ENCODE peak calls at places on chromosomes 13 and 19, in ten cellular contexts. One of them, this sample, is unnamed.
A peak's percentile ranks its signal among the peaks of the same experiment; 100 is the strongest.

GRCh38 chr19:46015961-46016425 is 6.9 kb downstream of the PGLYRP1 start:
- DNase-seq in GM19239: no peak
- DNase-seq in AG08395: no peak
- DNase-seq in cardiac muscle cell: no peak
- DNase-seq in germinal center: peak; percentile 31
- DNase-seq in immature natural killer cell: peak; percentile 39
- DNase-seq in IMR-90: no peak
- DNase-seq in NCI-H510A: no peak
- DNase-seq in RCC 7860: no peak
- DNase-seq in kidney epithelial cell: no peak
- DNase-seq in this sample: peak; percentile 22

GRCh38 chr13:24709186-24709913 is 29.1 kb downstream of the ATP12A start:
- DNase-seq in GM19239: peak; percentile 58
- DNase-seq in AG08395: no peak
- DNase-seq in cardiac muscle cell: no peak
- DNase-seq in germinal center: no peak
- DNase-seq in immature natural killer cell: peak; percentile 46
- DNase-seq in IMR-90: no peak
- DNase-seq in NCI-H510A: no peak
- DNase-seq in RCC 7860: no peak
- DNase-seq in kidney epithelial cell: no peak
- DNase-seq in this sample: no peak

GRCh38 chr13:53045110-53045509 is 16.5 kb downstream of the OLFM4 start:
- DNase-seq in GM19239: no peak
- DNase-seq in AG08395: no peak
- DNase-seq in cardiac muscle cell: no peak
- DNase-seq in germinal center: no peak
- DNase-seq in immature natural killer cell: no peak
- DNase-seq in IMR-90: no peak
- DNase-seq in NCI-H510A: no peak
- DNase-seq in RCC 7860: no peak
- DNase-seq in kidney epithelial cell: no peak
- DNase-seq in this sample: no peak

GRCh38 chr19:42066075-42066754 is 3.8 kb downstream of the GRIK5 start:
- DNase-seq in GM19239: no peak
- DNase-seq in AG08395: peak; percentile 37
- DNase-seq in cardiac muscle cell: peak; percentile 24
- DNase-seq in germinal center: no peak
- DNase-seq in immature natural killer cell: no peak
- DNase-seq in IMR-90: peak; percentile 19
- DNase-seq in NCI-H510A: peak; percentile 66
- DNase-seq in RCC 7860: no peak
- DNase-seq in kidney epithelial cell: no peak
- DNase-seq in this sample: no peak

GRCh38 chr19:3338541-3339181 is 27.7 kb upstream of the NFIC start:
- DNase-seq in GM19239: no peak
- DNase-seq in AG08395: no peak
- DNase-seq in cardiac muscle cell: no peak
- DNase-seq in germinal center: no peak
- DNase-seq in immature natural killer cell: no peak
- DNase-seq in IMR-90: no peak
- DNase-seq in NCI-H510A: no peak
- DNase-seq in RCC 7860: no peak
- DNase-seq in kidney epithelial cell: no peak
- DNase-seq in this sample: no peak

GRCh38 chr13:98443329-98443728 is 133.6 kb downstream of the STK24 start:
- DNase-seq in GM19239: no peak
- DNase-seq in AG08395: peak; percentile 95
- DNase-seq in cardiac muscle cell: peak; percentile 19
- DNase-seq in germinal center: no peak
- DNase-seq in immature natural killer cell: no peak
- DNase-seq in IMR-90: peak; percentile 92
- DNase-seq in NCI-H510A: no peak
- DNase-seq in RCC 7860: peak; percentile 64
- DNase-seq in kidney epithelial cell: peak; percentile 35
- DNase-seq in this sample: peak; percentile 67

GRCh38 chr19:15448014-15448777 is 1.6 kb downstream of the WIZ start:
- DNase-seq in GM19239: no peak
- DNase-seq in AG08395: no peak
- DNase-seq in cardiac muscle cell: no peak
- DNase-seq in germinal center: no peak
- DNase-seq in immature natural killer cell: no peak
- DNase-seq in IMR-90: no peak
- DNase-seq in NCI-H510A: no peak
- DNase-seq in RCC 7860: no peak
- DNase-seq in kidney epithelial cell: no peak
- DNase-seq in this sample: no peak

GRCh38 chr13:97810152-97810551 is 143.3 kb upstream of the IPO5 start:
- DNase-seq in GM19239: no peak
- DNase-seq in AG08395: no peak
- DNase-seq in cardiac muscle cell: peak; percentile 57
- DNase-seq in germinal center: no peak
- DNase-seq in immature natural killer cell: no peak
- DNase-seq in IMR-90: peak; percentile 14
- DNase-seq in NCI-H510A: no peak
- DNase-seq in RCC 7860: no peak
- DNase-seq in kidney epithelial cell: no peak
- DNase-seq in this sample: peak; percentile 14

GRCh38 chr13:41268764-41269163 is 5.4 kb upstream of the MTRF1 start:
- DNase-seq in GM19239: no peak
- DNase-seq in AG08395: no peak
- DNase-seq in cardiac muscle cell: peak; percentile 14
- DNase-seq in germinal center: no peak
- DNase-seq in immature natural killer cell: no peak
- DNase-seq in IMR-90: peak; percentile 28
- DNase-seq in NCI-H510A: no peak
- DNase-seq in RCC 7860: peak; percentile 30
- DNase-seq in kidney epithelial cell: no peak
- DNase-seq in this sample: peak; percentile 36

GRCh38 chr19:49658566-49659442 is 6.9 kb downstream of the IRF3 start:
- DNase-seq in GM19239: no peak
- DNase-seq in AG08395: no peak
- DNase-seq in cardiac muscle cell: no peak
- DNase-seq in germinal center: no peak
- DNase-seq in immature natural killer cell: no peak
- DNase-seq in IMR-90: no peak
- DNase-seq in NCI-H510A: no peak
- DNase-seq in RCC 7860: no peak
- DNase-seq in kidney epithelial cell: no peak
- DNase-seq in this sample: no peak

GRCh38 chr19:4007836-4008539 is 452 bp downstream of the PIAS4 start:
- DNase-seq in GM19239: no peak
- DNase-seq in AG08395: no peak
- DNase-seq in cardiac muscle cell: peak; percentile 19
- DNase-seq in germinal center: peak; percentile 23
- DNase-seq in immature natural killer cell: no peak
- DNase-seq in IMR-90: no peak
- DNase-seq in NCI-H510A: peak; percentile 43
- DNase-seq in RCC 7860: no peak
- DNase-seq in kidney epithelial cell: no peak
- DNase-seq in this sample: peak; percentile 17

GRCh38 chr19:47195462-47195861 is 35.5 kb downstream of the BBC3 start:
- DNase-seq in GM19239: no peak
- DNase-seq in AG08395: no peak
- DNase-seq in cardiac muscle cell: no peak
- DNase-seq in germinal center: no peak
- DNase-seq in immature natural killer cell: no peak
- DNase-seq in IMR-90: no peak
- DNase-seq in NCI-H510A: no peak
- DNase-seq in RCC 7860: no peak
- DNase-seq in kidney epithelial cell: no peak
- DNase-seq in this sample: no peak

GRCh38 chr19:47122359-47123335 is 8.0 kb upstream of the SAE1 start:
- DNase-seq in GM19239: no peak
- DNase-seq in AG08395: peak; percentile 58
- DNase-seq in cardiac muscle cell: peak; percentile 73
- DNase-seq in germinal center: no peak
- DNase-seq in immature natural killer cell: no peak
- DNase-seq in IMR-90: peak; percentile 83
- DNase-seq in NCI-H510A: no peak
- DNase-seq in RCC 7860: peak; percentile 64
- DNase-seq in kidney epithelial cell: no peak
- DNase-seq in this sample: peak; percentile 72

GRCh38 chr19:45153339-45154063 is 7.3 kb downstream of the NKPD1 start:
- DNase-seq in GM19239: no peak
- DNase-seq in AG08395: peak; percentile 48
- DNase-seq in cardiac muscle cell: peak; percentile 68
- DNase-seq in germinal center: peak; percentile 46
- DNase-seq in immature natural killer cell: peak; percentile 28
- DNase-seq in IMR-90: peak; percentile 48
- DNase-seq in NCI-H510A: no peak
- DNase-seq in RCC 7860: no peak
- DNase-seq in kidney epithelial cell: no peak
- DNase-seq in this sample: no peak

GRCh38 chr13:41065098-41065497 is 3.8 kb downstream of the WBP4 start:
- DNase-seq in GM19239: no peak
- DNase-seq in AG08395: peak; percentile 35
- DNase-seq in cardiac muscle cell: peak; percentile 65
- DNase-seq in germinal center: no peak
- DNase-seq in immature natural killer cell: no peak
- DNase-seq in IMR-90: peak; percentile 92
- DNase-seq in NCI-H510A: no peak
- DNase-seq in RCC 7860: no peak
- DNase-seq in kidney epithelial cell: no peak
- DNase-seq in this sample: peak; percentile 9